ENCODE peak calls at places on chromosomes 6 and 20, in seven cellular contexts. One of them, this sample, is unnamed.

GRCh38 chr20:62358171-62358719 is 8.9 kb downstream of the LAMA5 start:
- DNase-seq in HepG2: no peak
- DNase-seq in IMR-90: no peak
- DNase-seq in psoas muscle: peak; percentile 92
- DNase-seq in tibial artery: peak; percentile 93
- DNase-seq in pancreas: peak; percentile 61
- DNase-seq in upper lobe of right lung: no peak
- DNase-seq in this sample: peak; percentile 27

GRCh38 chr6:6320901-6321300 is 439 bp upstream of the F13A1 start:
- DNase-seq in HepG2: no peak
- DNase-seq in IMR-90: no peak
- DNase-seq in psoas muscle: no peak
- DNase-seq in tibial artery: no peak
- DNase-seq in pancreas: no peak
- DNase-seq in upper lobe of right lung: no peak
- DNase-seq in this sample: no peak

GRCh38 chr20:53808733-53809132 is 215.1 kb upstream of the ZNF217 start:
- DNase-seq in HepG2: no peak
- DNase-seq in IMR-90: no peak
- DNase-seq in psoas muscle: no peak
- DNase-seq in tibial artery: no peak
- DNase-seq in pancreas: no peak
- DNase-seq in upper lobe of right lung: no peak
- DNase-seq in this sample: no peak

GRCh38 chr20:46084805-46085792 is 4.7 kb downstream of the NCOA5 start:
- DNase-seq in HepG2: peak; percentile 73
- DNase-seq in IMR-90: peak; percentile 42
- DNase-seq in psoas muscle: no peak
- DNase-seq in tibial artery: no peak
- DNase-seq in pancreas: no peak
- DNase-seq in upper lobe of right lung: no peak
- DNase-seq in this sample: peak; percentile 34

GRCh38 chr6:54204921-54205511 is 93.8 kb downstream of the MLIP start:
- DNase-seq in HepG2: peak; percentile 79
- DNase-seq in IMR-90: no peak
- DNase-seq in psoas muscle: no peak
- DNase-seq in tibial artery: no peak
- DNase-seq in pancreas: no peak
- DNase-seq in upper lobe of right lung: no peak
- DNase-seq in this sample: peak; percentile 12

GRCh38 chr6:165659945-165660862 is 2.8 kb downstream of the PDE10A start:
- DNase-seq in HepG2: no peak
- DNase-seq in IMR-90: peak; percentile 32
- DNase-seq in psoas muscle: no peak
- DNase-seq in tibial artery: no peak
- DNase-seq in pancreas: no peak
- DNase-seq in upper lobe of right lung: no peak
- DNase-seq in this sample: peak; percentile 36

GRCh38 chr6:68975064-68975463 is 340.0 kb downstream of the ADGRB3 start:
- DNase-seq in HepG2: no peak
- DNase-seq in IMR-90: no peak
- DNase-seq in psoas muscle: no peak
- DNase-seq in tibial artery: no peak
- DNase-seq in pancreas: no peak
- DNase-seq in upper lobe of right lung: no peak
- DNase-seq in this sample: peak; percentile 28

GRCh38 chr20:63973160-63973479 is 3.4 kb upstream of the ZNF512B start:
- DNase-seq in HepG2: no peak
- DNase-seq in IMR-90: no peak
- DNase-seq in psoas muscle: no peak
- DNase-seq in tibial artery: no peak
- DNase-seq in pancreas: no peak
- DNase-seq in upper lobe of right lung: no peak
- DNase-seq in this sample: no peak

GRCh38 chr6:36724514-36725385 is 27.1 kb downstream of the RAB44 start:
- DNase-seq in HepG2: peak; percentile 77
- DNase-seq in IMR-90: peak; percentile 65
- DNase-seq in psoas muscle: peak; percentile 80
- DNase-seq in tibial artery: peak; percentile 76
- DNase-seq in pancreas: peak; percentile 80
- DNase-seq in upper lobe of right lung: peak; percentile 84
- DNase-seq in this sample: peak; percentile 80

GRCh38 chr6:125790403-125791150 is at the start of gene NCOA7:
- DNase-seq in HepG2: peak; percentile 65
- DNase-seq in IMR-90: peak; percentile 67
- DNase-seq in psoas muscle: peak; percentile 91
- DNase-seq in tibial artery: peak; percentile 93
- DNase-seq in pancreas: peak; percentile 79
- DNase-seq in upper lobe of right lung: peak; percentile 92
- DNase-seq in this sample: peak; percentile 86

GRCh38 chr6:10210052-10210451 is 204.8 kb downstream of the TFAP2A start:
- DNase-seq in HepG2: no peak
- DNase-seq in IMR-90: no peak
- DNase-seq in psoas muscle: no peak
- DNase-seq in tibial artery: no peak
- DNase-seq in pancreas: no peak
- DNase-seq in upper lobe of right lung: no peak
- DNase-seq in this sample: no peak

GRCh38 chr6:52154381-52154780 is 31.8 kb upstream of the IL17A start:
- DNase-seq in HepG2: no peak
- DNase-seq in IMR-90: no peak
- DNase-seq in psoas muscle: no peak
- DNase-seq in tibial artery: no peak
- DNase-seq in pancreas: no peak
- DNase-seq in upper lobe of right lung: no peak
- DNase-seq in this sample: no peak

GRCh38 chr20:41318271-41318649 is 729 bp upstream of the ZHX3 start:
- DNase-seq in HepG2: peak; percentile 39
- DNase-seq in IMR-90: no peak
- DNase-seq in psoas muscle: no peak
- DNase-seq in tibial artery: no peak
- DNase-seq in pancreas: no peak
- DNase-seq in upper lobe of right lung: no peak
- DNase-seq in this sample: peak; percentile 32

GRCh38 chr6:156778615-156779205 is 1.5 kb downstream of the ARID1B start:
- DNase-seq in HepG2: peak; percentile 34
- DNase-seq in IMR-90: no peak
- DNase-seq in psoas muscle: peak; percentile 75
- DNase-seq in tibial artery: peak; percentile 84
- DNase-seq in pancreas: peak; percentile 71
- DNase-seq in upper lobe of right lung: peak; percentile 82
- DNase-seq in this sample: peak; percentile 69

GRCh38 chr20:25580711-25581110 is 4.6 kb downstream of the NINL start:
- DNase-seq in HepG2: no peak
- DNase-seq in IMR-90: peak; percentile 27
- DNase-seq in psoas muscle: no peak
- DNase-seq in tibial artery: no peak
- DNase-seq in pancreas: no peak
- DNase-seq in upper lobe of right lung: peak; percentile 69
- DNase-seq in this sample: no peak

GRCh38 chr6:131519670-131520436 is 53.2 kb upstream of the ARG1 start:
- DNase-seq in HepG2: peak; percentile 76
- DNase-seq in IMR-90: peak; percentile 45
- DNase-seq in psoas muscle: no peak
- DNase-seq in tibial artery: no peak
- DNase-seq in pancreas: no peak
- DNase-seq in upper lobe of right lung: no peak
- DNase-seq in this sample: peak; percentile 61

GRCh38 chr6:107491059-107491609 is 1.2 kb downstream of the SOBP start:
- DNase-seq in HepG2: peak; percentile 27
- DNase-seq in IMR-90: peak; percentile 20
- DNase-seq in psoas muscle: peak; percentile 88
- DNase-seq in tibial artery: peak; percentile 87
- DNase-seq in pancreas: peak; percentile 56
- DNase-seq in upper lobe of right lung: peak; percentile 78
- DNase-seq in this sample: peak; percentile 69

DNA sequence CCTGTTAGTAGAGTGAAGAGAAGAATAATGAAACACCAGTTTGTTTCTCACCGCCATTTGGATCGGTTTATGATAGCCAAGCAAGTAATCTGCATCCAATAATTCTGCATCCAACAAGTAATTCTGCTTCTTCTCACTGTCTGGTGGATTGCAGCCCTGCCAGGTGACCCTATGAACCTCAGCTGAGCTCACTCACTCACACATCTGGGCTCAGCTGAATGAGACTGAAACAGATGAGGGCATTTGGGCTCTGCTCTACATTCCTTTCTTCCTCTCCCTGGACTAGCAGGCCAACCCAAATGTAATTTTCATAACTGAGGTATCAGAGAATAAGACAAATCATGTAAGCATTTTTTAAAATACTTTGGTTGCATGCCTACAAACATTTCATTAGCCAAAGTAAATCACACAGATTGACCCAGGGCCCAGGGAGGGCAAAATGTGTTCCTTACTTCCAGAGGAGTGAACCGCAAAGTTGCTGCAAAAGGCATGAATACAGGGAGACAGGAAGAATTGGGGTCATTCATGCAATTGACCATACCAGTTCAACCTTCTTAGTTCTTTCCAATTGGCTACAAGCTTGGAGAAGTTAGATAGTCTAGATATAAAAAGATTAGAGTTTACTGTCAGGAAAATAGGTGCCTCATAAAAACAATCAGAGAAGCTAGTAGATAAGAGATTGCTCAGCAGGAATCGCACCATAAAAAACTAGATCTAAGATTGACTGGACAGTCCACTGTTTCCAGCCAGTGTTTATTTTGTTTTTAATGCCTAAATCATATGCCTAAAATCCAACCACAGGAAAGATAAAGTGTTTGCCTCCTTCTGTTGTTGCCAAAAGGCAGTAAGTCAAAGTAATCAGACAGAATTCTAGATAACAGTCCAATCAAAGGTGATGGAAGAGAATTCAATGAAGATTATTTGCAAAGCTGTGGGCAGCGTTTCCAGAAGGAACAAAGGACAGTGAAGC is 43.7 kb downstream of the CBLN4 start:
- DNase-seq in HepG2: no peak
- DNase-seq in IMR-90: no peak
- DNase-seq in psoas muscle: no peak
- DNase-seq in tibial artery: no peak
- DNase-seq in pancreas: no peak
- DNase-seq in upper lobe of right lung: no peak
- DNase-seq in this sample: no peak
- H3K9me3 ChIP-seq in HepG2: peaks cover 98% of the 10 kb centered on the region
- H3K9me3 ChIP-seq in IMR-90: peaks cover 5% of the 10 kb centered on the region
- H3K9me3 ChIP-seq in psoas muscle: no peaks in the 10 kb centered on the region
- H3K9me3 ChIP-seq in tibial artery: no peaks in the 10 kb centered on the region
- H3K9me3 ChIP-seq in pancreas: no peaks in the 10 kb centered on the region
- H3K9me3 ChIP-seq in upper lobe of right lung: no peaks in the 10 kb centered on the region
- H3K9me3 ChIP-seq in this sample: no peaks in the 10 kb centered on the region

DNA sequence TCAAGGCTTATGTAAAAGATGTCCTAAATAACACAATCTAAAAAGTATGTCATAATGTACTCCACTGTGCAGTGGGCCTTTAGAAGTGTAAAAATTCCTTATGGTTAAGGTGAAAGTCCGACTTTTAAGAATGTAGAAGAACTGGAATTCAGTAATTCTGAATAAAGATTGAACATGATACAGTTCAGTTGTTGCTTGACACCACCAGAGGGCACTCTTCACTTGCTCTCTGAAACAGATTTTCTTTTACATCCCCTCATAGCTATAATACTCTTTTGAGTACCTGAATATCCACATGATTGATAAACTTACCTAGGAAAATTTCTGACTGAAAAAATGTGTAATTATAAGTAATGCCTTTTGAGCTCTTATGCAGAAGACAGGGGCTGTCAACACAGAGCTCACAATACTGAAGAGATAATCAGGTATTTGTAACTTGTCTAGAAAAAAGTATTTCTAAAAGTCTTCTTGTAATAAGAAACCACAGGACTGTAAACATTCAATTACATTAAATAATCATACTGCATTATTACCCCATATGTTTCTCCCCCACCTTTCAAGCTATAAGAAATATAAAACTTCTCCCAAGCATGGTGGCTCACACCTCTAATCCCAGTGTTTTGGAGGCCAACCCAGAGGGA is 92.1 kb downstream of the POPDC3 start:
- DNase-seq in HepG2: peak; percentile 46
- DNase-seq in IMR-90: peak; percentile 69
- DNase-seq in psoas muscle: no peak
- DNase-seq in tibial artery: no peak
- DNase-seq in pancreas: no peak
- DNase-seq in upper lobe of right lung: no peak
- DNase-seq in this sample: peak; percentile 76
- TF ChIP-seq CTCF in HepG2: peak; percentile 79
- TF ChIP-seq CTCF in IMR-90: peak; percentile 91
- TF ChIP-seq CTCF in psoas muscle: peak; percentile 91
- TF ChIP-seq CTCF in tibial artery: peak; percentile 77
- TF ChIP-seq CTCF in pancreas: peak; percentile 63
- TF ChIP-seq CTCF in upper lobe of right lung: peak; percentile 94
- TF ChIP-seq CTCF in this sample: peak; percentile 93

DNA sequence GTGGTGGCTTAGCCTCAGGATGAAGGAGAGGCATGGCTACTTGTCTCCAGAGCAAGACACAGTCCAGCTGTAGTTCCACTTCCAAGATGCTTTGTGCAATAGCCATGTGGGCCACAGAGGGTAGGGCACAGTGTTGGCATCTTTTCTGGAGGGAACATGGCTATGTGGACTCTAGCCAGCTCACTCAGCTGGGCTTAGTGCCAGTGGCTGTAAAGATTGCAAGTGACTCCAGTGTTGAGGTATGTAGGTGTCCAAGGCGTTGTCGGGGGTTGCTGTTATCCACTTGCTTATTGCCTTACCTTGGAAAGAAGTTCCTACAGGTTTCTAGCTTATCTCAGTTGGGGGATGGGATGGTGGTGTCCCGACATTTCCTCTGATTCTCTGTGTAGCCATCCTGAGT is 233.4 kb downstream of the CD109 start:
- DNase-seq in HepG2: no peak
- DNase-seq in IMR-90: peak; percentile 13
- DNase-seq in psoas muscle: no peak
- DNase-seq in tibial artery: no peak
- DNase-seq in pancreas: no peak
- DNase-seq in upper lobe of right lung: no peak
- DNase-seq in this sample: no peak
- H3K9me3 ChIP-seq in HepG2: no peaks in the 10 kb centered on the region
- H3K9me3 ChIP-seq in IMR-90: peaks cover 10% of the 10 kb centered on the region
- H3K9me3 ChIP-seq in psoas muscle: peaks cover 6% of the 10 kb centered on the region
- H3K9me3 ChIP-seq in tibial artery: peaks cover 22% of the 10 kb centered on the region
- H3K9me3 ChIP-seq in pancreas: no peaks in the 10 kb centered on the region
- H3K9me3 ChIP-seq in upper lobe of right lung: peaks cover 9% of the 10 kb centered on the region
- H3K9me3 ChIP-seq in this sample: no peaks in the 10 kb centered on the region

GRCh38 chr6:163775313-163775712 is 360.8 kb downstream of the QKI start:
- DNase-seq in HepG2: no peak
- DNase-seq in IMR-90: no peak
- DNase-seq in psoas muscle: no peak
- DNase-seq in tibial artery: no peak
- DNase-seq in pancreas: no peak
- DNase-seq in upper lobe of right lung: no peak
- DNase-seq in this sample: no peak
- TF ChIP-seq CTCF in HepG2: no peak
- TF ChIP-seq CTCF in IMR-90: no peak
- TF ChIP-seq CTCF in psoas muscle: no peak
- TF ChIP-seq CTCF in tibial artery: no peak
- TF ChIP-seq CTCF in pancreas: no peak
- TF ChIP-seq CTCF in upper lobe of right lung: no peak
- TF ChIP-seq CTCF in this sample: no peak

DNA sequence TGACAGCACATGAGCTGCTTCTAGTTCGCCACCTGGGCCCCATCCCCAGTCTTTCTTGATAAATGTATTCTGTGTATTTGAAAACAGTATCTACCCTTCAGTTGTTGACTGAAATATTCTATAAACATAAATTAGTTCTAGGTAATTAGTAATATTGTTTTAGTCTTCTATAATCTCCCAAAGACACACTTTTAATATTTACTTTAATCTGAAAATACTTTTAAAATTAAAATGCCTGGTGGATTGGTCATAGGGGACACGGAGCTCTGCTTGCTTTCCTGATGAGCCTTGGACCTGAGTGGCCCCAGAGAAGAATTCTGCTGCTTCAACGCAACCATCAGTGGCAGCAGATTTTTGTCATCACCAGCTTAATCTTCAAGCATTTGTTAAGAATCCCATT is 234.5 kb downstream of the THBS2 start:
- DNase-seq in HepG2: no peak
- DNase-seq in IMR-90: no peak
- DNase-seq in psoas muscle: no peak
- DNase-seq in tibial artery: no peak
- DNase-seq in pancreas: no peak
- DNase-seq in upper lobe of right lung: no peak
- DNase-seq in this sample: no peak
- H3K9me3 ChIP-seq in HepG2: peaks cover 18% of the 10 kb centered on the region
- H3K9me3 ChIP-seq in IMR-90: peaks cover 2% of the 10 kb centered on the region
- H3K9me3 ChIP-seq in psoas muscle: peaks cover 10% of the 10 kb centered on the region
- H3K9me3 ChIP-seq in tibial artery: peaks cover 15% of the 10 kb centered on the region
- H3K9me3 ChIP-seq in pancreas: no peaks in the 10 kb centered on the region
- H3K9me3 ChIP-seq in upper lobe of right lung: no peaks in the 10 kb centered on the region
- H3K9me3 ChIP-seq in this sample: no peaks in the 10 kb centered on the region

This sample was measured in hepatocyte.